ENCODE peak calls at places on chromosomes 16 and 17, in seven cellular contexts. L, O, C, V, D, Z and U are unnamed samples. For H3K4me1, the result is how much of the 10 kb centered on the place peaks cover.

GRCh38 chr16:85460252-85460982 is 152.7 kb upstream of the GSE1 start:
- DNase-seq in L (peak), O (no peak), C (no peak), V (peak), D (no peak), Z (no peak), U (no peak)

GRCh38 chr16:2447920-2448583 is 11.9 kb upstream of the TEDC2 start:
- DNase-seq in L (no peak), O (peak), C (no peak), V (no peak), D (no peak), Z (no peak), U (no peak)

GRCh38 chr16:74817851-74818250 is 43.2 kb upstream of the FA2H start:
- DNase-seq in L (no peak), O (no peak), C (no peak), V (no peak), D (no peak), Z (no peak), U (no peak)

GRCh38 chr16:11384184-11384955 is 39.1 kb downstream of the RMI2 start:
- DNase-seq in L (no peak), O (no peak), C (no peak), V (no peak), D (no peak), Z (no peak), U (no peak)

GRCh38 chr16:49593423-49594040 is 219.9 kb downstream of the C16orf78 start:
- DNase-seq in L (no peak), O (no peak), C (no peak), V (no peak), D (no peak), Z (no peak), U (no peak)

GRCh38 chr16:23640669-23640958 is 496 bp downstream of the PALB2 start:
- DNase-seq in L (no peak), O (no peak), C (no peak), V (no peak), D (no peak), Z (no peak), U (no peak)

GRCh38 chr16:4260360-4260759 is 12.5 kb downstream of the TFAP4 start:
- DNase-seq in L (no peak), O (no peak), C (no peak), V (no peak), D (no peak), Z (no peak), U (no peak)

GRCh38 chr16:59920054-59920453 is 1185.9 kb upstream of the GOT2 start:
- DNase-seq in L (no peak), O (no peak), C (no peak), V (no peak), D (no peak), Z (no peak), U (no peak)

GRCh38 chr17:77209330-77209748 is 68.6 kb downstream of the SEC14L1 start:
- DNase-seq in L (no peak), O (no peak), C (no peak), V (no peak), D (no peak), Z (no peak), U (no peak)

GRCh38 chr17:49926886-49927285 is 42.1 kb upstream of the DLX4 start:
- DNase-seq in L (no peak), O (peak), C (no peak), V (peak), D (no peak), Z (no peak), U (no peak)

GRCh38 chr17:65627892-65628622 is 66.6 kb upstream of the AXIN2 start:
- DNase-seq in L (no peak), O (no peak), C (no peak), V (peak), D (no peak), Z (peak), U (no peak)

GRCh38 chr17:41404024-41404651 is 6.7 kb upstream of the KRT31 start:
- DNase-seq in L (no peak), O (peak), C (no peak), V (no peak), D (no peak), Z (peak), U (no peak)

GRCh38 chr17:80887639-80888175 is 103.9 kb upstream of the CHMP6 start:
- DNase-seq in L (no peak), O (no peak), C (no peak), V (no peak), D (peak), Z (no peak), U (no peak)

GRCh38 chr17:75318615-75319222 is 29.5 kb upstream of the SLC25A19 start:
- DNase-seq in L (no peak), O (no peak), C (no peak), V (no peak), D (no peak), Z (no peak), U (no peak)

GRCh38 chr17:75316253-75316652 is 27.0 kb upstream of the SLC25A19 start:
- DNase-seq in L (no peak), O (no peak), C (no peak), V (no peak), D (no peak), Z (no peak), U (no peak)

GRCh38 chr17:75315541-75316243 is 26.5 kb upstream of the SLC25A19 start:
- DNase-seq in L (no peak), O (peak), C (no peak), V (no peak), D (no peak), Z (no peak), U (no peak)

GRCh38 chr17:75318211-75318610 is 29.0 kb upstream of the SLC25A19 start:
- DNase-seq in L (no peak), O (no peak), C (no peak), V (no peak), D (no peak), Z (no peak), U (no peak)

GRCh38 chr17:75317671-75318070 is 28.4 kb upstream of the SLC25A19 start:
- DNase-seq in L (no peak), O (peak), C (no peak), V (no peak), D (no peak), Z (no peak), U (no peak)
- H3K27ac ChIP-seq in L (no peak), O (no peak), C (no peak), V (no peak), D (no peak), Z (no peak), U (no peak)

GRCh38 chr17:82890339-82890730 is 50.5 kb upstream of the ZNF750 start:
- DNase-seq in L (no peak), O (no peak), C (no peak), V (no peak), D (peak), Z (no peak), U (no peak)

GRCh38 chr17:82891911-82892310 is 52.1 kb upstream of the ZNF750 start:
- DNase-seq in L (no peak), O (no peak), C (no peak), V (no peak), D (peak), Z (no peak), U (no peak)

GRCh38 chr17:82890926-82891678 is 51.3 kb upstream of the ZNF750 start:
- DNase-seq in L (no peak), O (no peak), C (no peak), V (no peak), D (peak), Z (no peak), U (no peak)

GRCh38 chr17:82888583-82889495 is 49.0 kb upstream of the ZNF750 start:
- DNase-seq in L (no peak), O (peak), C (no peak), V (no peak), D (peak), Z (no peak), U (no peak)

DNA sequence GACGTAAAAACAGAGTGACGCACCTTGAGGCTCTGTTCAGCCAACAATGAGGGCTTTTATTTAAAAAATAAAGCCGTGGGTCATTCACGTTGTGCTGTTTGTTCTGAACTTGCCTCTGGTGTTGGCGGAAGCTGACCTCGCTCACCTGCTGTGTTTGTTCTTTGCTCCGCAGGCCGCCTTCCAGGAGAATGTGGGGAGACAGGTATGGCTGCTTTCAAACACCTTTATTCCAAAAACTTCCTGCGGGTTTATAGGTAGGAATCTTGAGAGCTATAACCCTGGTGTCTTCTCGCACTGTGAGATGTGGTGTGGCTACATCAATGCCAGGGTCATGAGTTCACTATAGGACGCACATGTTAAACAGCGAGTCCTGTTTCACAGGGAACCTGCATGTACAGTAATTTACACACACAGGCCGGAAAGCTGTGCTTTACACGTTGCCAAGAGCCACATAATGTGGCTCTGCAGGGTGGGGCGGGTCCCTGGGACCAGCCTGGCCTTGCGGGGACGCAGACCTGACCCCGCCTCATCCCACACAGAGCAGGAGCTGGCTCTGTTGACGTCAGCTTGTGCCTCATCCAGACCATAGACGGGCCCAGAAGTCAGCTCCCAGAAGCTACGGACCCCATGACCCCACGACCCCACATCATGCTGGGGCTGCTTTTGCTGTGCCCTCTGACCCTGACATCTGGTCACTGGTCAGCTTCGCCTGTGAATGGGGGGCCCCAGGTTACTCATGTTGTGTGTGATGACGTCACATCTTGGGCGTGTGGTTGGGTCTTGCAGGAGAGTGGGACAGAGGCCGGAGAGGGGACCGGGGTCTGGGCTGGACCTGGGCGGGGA is 49.9 kb upstream of the ZNF750 start:
- DNase-seq in L (no peak), O (no peak), C (no peak), V (no peak), D (peak), Z (peak), U (no peak)
- H3K4me1 ChIP-seq in L (under half), O (under half), C (under half), V (under half), D (under half), Z (half or more), U (under half)

DNA sequence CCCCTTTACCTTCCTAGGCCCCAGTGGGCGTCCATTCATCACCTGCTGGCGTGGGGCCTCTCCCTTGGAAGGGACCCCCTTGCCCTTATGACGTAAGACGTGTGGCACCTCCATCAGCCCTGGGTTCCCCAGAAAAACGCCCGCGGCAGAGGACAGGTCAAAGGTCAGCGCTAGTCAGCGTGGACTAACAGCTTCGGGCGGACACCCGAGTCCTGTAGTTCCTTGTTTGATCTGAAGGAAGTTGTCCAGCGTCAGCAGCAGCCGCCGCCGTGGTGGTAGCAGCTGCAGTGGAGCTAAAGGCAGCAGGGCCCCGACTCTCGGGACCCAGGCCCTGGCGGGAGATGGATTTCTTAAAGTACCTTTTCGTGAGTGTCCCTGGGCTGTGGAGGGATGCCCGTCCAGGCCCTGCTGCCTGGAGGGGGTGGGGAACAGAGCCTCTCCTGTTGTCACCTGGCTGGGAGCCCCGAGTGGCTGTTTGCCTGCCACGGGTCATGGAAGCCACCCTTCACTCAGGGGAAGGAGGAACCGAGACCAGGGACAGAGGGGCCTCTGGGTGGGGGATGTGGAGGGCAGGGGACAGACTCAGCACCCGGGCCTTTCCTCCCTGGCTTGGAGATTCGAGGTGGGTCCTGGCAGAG is 123.6 kb downstream of the OR1D5 start:
- DNase-seq in L (no peak), O (peak), C (no peak), V (no peak), D (peak), Z (no peak), U (no peak)
- H3K27ac ChIP-seq in L (no peak), O (no peak), C (no peak), V (no peak), D (peak), Z (no peak), U (no peak)

GRCh38 chr17:72400488-72400827 is 279.6 kb downstream of the SOX9 start:
- DNase-seq in L (no peak), O (no peak), C (no peak), V (no peak), D (no peak), Z (no peak), U (no peak)

GRCh38 chr17:72400863-72401262 is 280.0 kb downstream of the SOX9 start:
- DNase-seq in L (no peak), O (no peak), C (no peak), V (no peak), D (no peak), Z (no peak), U (no peak)

GRCh38 chr17:72403713-72404209 is 282.9 kb downstream of the SOX9 start:
- DNase-seq in L (no peak), O (no peak), C (no peak), V (no peak), D (no peak), Z (no peak), U (no peak)

GRCh38 chr17:72402727-72403210 is 281.9 kb downstream of the SOX9 start:
- DNase-seq in L (no peak), O (no peak), C (no peak), V (no peak), D (no peak), Z (no peak), U (no peak)

GRCh38 chr17:72401883-72402726 is 281.3 kb downstream of the SOX9 start:
- DNase-seq in L (no peak), O (no peak), C (no peak), V (no peak), D (no peak), Z (no peak), U (no peak)
- H3K4me1 ChIP-seq in L (under half), O (under half), C (under half), V (under half), D (under half), Z (half or more), U (under half)

DNA sequence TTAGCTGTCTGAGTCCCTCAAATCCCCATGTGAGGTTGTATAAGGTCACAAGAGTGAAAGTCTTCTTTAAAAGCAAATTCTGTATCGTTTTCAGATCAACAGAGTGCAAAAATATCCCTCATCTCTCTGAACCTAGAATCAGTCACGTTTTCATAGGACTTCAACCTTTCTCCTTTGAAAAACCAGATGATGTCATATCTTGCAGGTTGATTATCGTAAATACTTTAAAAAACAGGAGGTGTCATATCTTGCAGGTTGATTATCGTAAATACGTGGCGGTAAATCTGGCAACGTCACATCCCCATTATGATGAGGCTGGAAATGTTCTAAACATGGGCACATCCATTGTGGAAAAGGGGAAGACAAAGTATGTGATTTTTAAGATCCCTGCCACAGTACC is 25.9 kb downstream of the BCO1 start:
- DNase-seq in L (no peak), O (no peak), C (no peak), V (no peak), D (no peak), Z (no peak), U (no peak)
- H3K27ac ChIP-seq in L (no peak), O (peak), C (no peak), V (no peak), D (no peak), Z (no peak), U (no peak)

GRCh38 chr17:62653831-62654829 is 26.7 kb downstream of the MRC2 start:
- DNase-seq in L (peak), O (peak), C (no peak), V (peak), D (peak), Z (no peak), U (no peak)
- H3K4me1 ChIP-seq in L (under half), O (under half), C (under half), V (under half), D (under half), Z (under half), U (under half)

DNA sequence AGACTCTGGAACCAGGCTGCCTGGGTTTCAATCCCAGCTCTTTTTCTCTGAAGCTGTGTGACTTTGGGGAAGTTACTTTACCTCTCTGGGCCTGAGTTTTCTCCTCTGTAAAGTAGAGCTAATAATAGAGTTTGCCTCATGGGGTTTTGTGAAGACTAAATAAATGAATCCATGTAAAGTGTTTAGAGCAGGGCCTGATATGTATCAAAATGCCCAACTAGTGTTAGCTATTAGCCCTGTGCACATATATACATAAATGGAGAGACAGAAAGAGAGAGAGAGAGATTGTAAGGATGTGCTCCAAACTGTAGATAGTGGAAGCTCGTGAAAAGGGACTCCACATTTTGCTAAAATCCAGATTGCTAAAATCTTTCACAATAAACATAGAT is 44.8 kb upstream of the HAPSTR1 start:
- DNase-seq in L (no peak), O (no peak), C (no peak), V (no peak), D (no peak), Z (no peak), U (no peak)
- H3K27ac ChIP-seq in L (no peak), O (no peak), C (no peak), V (no peak), D (no peak), Z (no peak), U (no peak)

DNA sequence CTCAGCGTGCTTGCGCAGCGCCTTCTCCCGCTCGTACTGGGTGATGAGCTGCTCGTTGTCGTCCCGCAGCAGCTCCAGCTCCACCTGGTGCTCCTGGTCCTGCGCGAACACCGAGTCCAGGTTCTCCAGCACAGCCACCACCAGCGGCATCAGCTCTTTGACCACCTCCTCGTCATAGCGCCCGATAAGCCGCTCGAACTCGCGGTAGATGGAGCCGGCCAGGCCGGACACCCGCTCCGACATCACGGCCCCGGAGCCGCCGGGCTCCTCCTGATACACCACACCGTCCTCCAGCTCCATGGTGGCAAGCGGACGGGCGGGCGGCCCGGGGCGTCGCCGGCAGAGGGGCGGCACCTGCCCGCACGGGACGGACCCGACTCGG is 320 bp downstream of the SPAG9 start:
- DNase-seq in L (peak), O (no peak), C (no peak), V (no peak), D (no peak), Z (no peak), U (no peak)
- H3K4me1 ChIP-seq in L (under half), O (under half), C (under half), V (under half), D (under half), Z (under half), U (under half)

GRCh38 chr16:75965504-75966374 is 239.4 kb upstream of the CPHXL start:
- DNase-seq in L (peak), O (no peak), C (no peak), V (no peak), D (no peak), Z (peak), U (no peak)
- H3K27ac ChIP-seq in L (no peak), O (no peak), C (no peak), V (no peak), D (no peak), Z (no peak), U (no peak)